ENCODE peak calls at places on chromosomes 16 and 17, in seven cellular contexts. D, R, Y, A, L, N and U are unnamed samples.

GRCh38 chr17:70677783-70678647 is 508.7 kb downstream of the KCNJ2 start:
- DNase-seq in D (no peak), R (no peak), Y (no peak), A (no peak), L (no peak), N (no peak), U (no peak)

GRCh38 chr17:71494456-71494855 is 626.4 kb upstream of the SOX9 start:
- DNase-seq in D (no peak), R (peak), Y (no peak), A (no peak), L (no peak), N (no peak), U (no peak)

GRCh38 chr17:32494621-32495346 is 8.0 kb downstream of the CDK5R1 start:
- DNase-seq in D (no peak), R (no peak), Y (no peak), A (no peak), L (no peak), N (no peak), U (peak)

GRCh38 chr16:31414706-31415105 is 13.5 kb downstream of the COX6A2 start:
- DNase-seq in D (no peak), R (no peak), Y (no peak), A (no peak), L (no peak), N (no peak), U (no peak)

GRCh38 chr17:80261159-80261894 is 675 bp downstream of the RNF213 start:
- DNase-seq in D (peak), R (peak), Y (peak), A (no peak), L (peak), N (peak), U (peak)

GRCh38 chr16:88194397-88195020 is 188.2 kb upstream of the ZNF469 start:
- DNase-seq in D (peak), R (no peak), Y (no peak), A (peak), L (no peak), N (no peak), U (no peak)

GRCh38 chr17:29744121-29744520 is 121.4 kb upstream of the CORO6 start:
- DNase-seq in D (no peak), R (no peak), Y (no peak), A (no peak), L (no peak), N (no peak), U (no peak)

GRCh38 chr17:59487161-59487873 is 78.1 kb upstream of the DHX40 start:
- DNase-seq in D (peak), R (peak), Y (no peak), A (no peak), L (no peak), N (no peak), U (no peak)

GRCh38 chr17:61517843-61518606 is 65.8 kb downstream of the TBX4 start:
- DNase-seq in D (no peak), R (no peak), Y (no peak), A (no peak), L (no peak), N (no peak), U (no peak)

GRCh38 chr17:1362065-1362848 is 37.8 kb downstream of the YWHAE start:
- DNase-seq in D (no peak), R (no peak), Y (no peak), A (no peak), L (no peak), N (no peak), U (no peak)

GRCh38 chr17:7703584-7704574 is 1.1 kb upstream of the EFNB3 start:
- DNase-seq in D (peak), R (no peak), Y (no peak), A (no peak), L (no peak), N (no peak), U (no peak)

GRCh38 chr17:58277107-58277506 is 3.6 kb downstream of the MPO start:
- DNase-seq in D (peak), R (no peak), Y (no peak), A (no peak), L (no peak), N (no peak), U (no peak)

GRCh38 chr17:57499648-57500049 is 243.3 kb downstream of the MSI2 start:
- DNase-seq in D (no peak), R (peak), Y (no peak), A (no peak), L (no peak), N (no peak), U (no peak)

GRCh38 chr17:57508706-57509105 is 236.4 kb downstream of the CCDC182 start:
- DNase-seq in D (no peak), R (no peak), Y (no peak), A (no peak), L (no peak), N (no peak), U (no peak)

GRCh38 chr17:80529104-80529903 is 15.3 kb upstream of the RPTOR start:
- DNase-seq in D (no peak), R (no peak), Y (no peak), A (no peak), L (no peak), N (no peak), U (no peak)

GRCh38 chr16:1000608-1001007 is 19.0 kb downstream of the SOX8 start:
- DNase-seq in D (no peak), R (no peak), Y (no peak), A (no peak), L (no peak), N (no peak), U (no peak)

GRCh38 chr16:10761388-10761787 is 17.7 kb downstream of the NUBP1 start:
- DNase-seq in D (no peak), R (no peak), Y (no peak), A (no peak), L (no peak), N (no peak), U (no peak)

GRCh38 chr16:31273676-31274075 is 13.9 kb downstream of the ITGAM start:
- DNase-seq in D (peak), R (no peak), Y (no peak), A (no peak), L (no peak), N (no peak), U (no peak)

GRCh38 chr16:67541391-67542263 is 13.0 kb downstream of the RIPOR1 start:
- DNase-seq in D (peak), R (peak), Y (no peak), A (no peak), L (peak), N (no peak), U (no peak)

GRCh38 chr17:70313031-70313430 is 143.7 kb downstream of the KCNJ2 start:
- DNase-seq in D (peak), R (peak), Y (no peak), A (no peak), L (no peak), N (no peak), U (no peak)

GRCh38 chr17:61799812-61800484 is 63.4 kb downstream of the BRIP1 start:
- DNase-seq in D (no peak), R (no peak), Y (no peak), A (no peak), L (no peak), N (no peak), U (no peak)

GRCh38 chr16:10126686-10127085 is 55.5 kb downstream of the GRIN2A start:
- DNase-seq in D (peak), R (peak), Y (no peak), A (no peak), L (no peak), N (no peak), U (peak)

GRCh38 chr16:60064026-60064425 is 1329.9 kb upstream of the GOT2 start:
- DNase-seq in D (no peak), R (peak), Y (no peak), A (no peak), L (no peak), N (no peak), U (no peak)

GRCh38 chr17:11780621-11781020 is 182.4 kb downstream of the DNAH9 start:
- DNase-seq in D (no peak), R (no peak), Y (no peak), A (no peak), L (no peak), N (no peak), U (no peak)

GRCh38 chr16:80981103-80981502 is 25.6 kb downstream of the CMC2 start:
- DNase-seq in D (no peak), R (no peak), Y (no peak), A (no peak), L (no peak), N (no peak), U (no peak)

GRCh38 chr16:8736123-8736680 is 61.2 kb downstream of the TMEM186 start:
- DNase-seq in D (no peak), R (no peak), Y (no peak), A (no peak), L (no peak), N (no peak), U (no peak)

GRCh38 chr17:47252209-47252608 is 1.4 kb upstream of the ITGB3 start:
- DNase-seq in D (no peak), R (peak), Y (no peak), A (no peak), L (no peak), N (no peak), U (no peak)

GRCh38 chr16:10539793-10540192 is 40.6 kb downstream of the EMP2 start:
- DNase-seq in D (no peak), R (no peak), Y (no peak), A (no peak), L (no peak), N (no peak), U (no peak)